ENCODE peak calls at places on chromosomes 3 and 15, in six cellular contexts. One of them, this sample, is unnamed.
A peak's percentile ranks its signal among the peaks of the same experiment; 100 is the strongest.

GRCh38 chr15:68407886-68408500 is 24.0 kb downstream of the ITGA11 start:
- DNase-seq in PC-3: no peak
- DNase-seq in stomach: peak; percentile 11
- DNase-seq in sigmoid colon: peak; percentile 22
- DNase-seq in A549: no peak
- DNase-seq in body of pancreas: no peak
- DNase-seq in this sample: no peak

GRCh38 chr15:57735891-57736290 is 29.4 kb downstream of the POLR2M start:
- DNase-seq in PC-3: no peak
- DNase-seq in stomach: no peak
- DNase-seq in sigmoid colon: no peak
- DNase-seq in A549: no peak
- DNase-seq in body of pancreas: no peak
- DNase-seq in this sample: no peak

GRCh38 chr3:42369304-42369703 is 41.1 kb downstream of the LYZL4 start:
- DNase-seq in PC-3: no peak
- DNase-seq in stomach: peak; percentile 26
- DNase-seq in sigmoid colon: peak; percentile 80
- DNase-seq in A549: no peak
- DNase-seq in body of pancreas: peak; percentile 19
- DNase-seq in this sample: peak; percentile 22

GRCh38 chr3:166526878-166527277 is 689.7 kb upstream of the BCHE start:
- DNase-seq in PC-3: no peak
- DNase-seq in stomach: no peak
- DNase-seq in sigmoid colon: no peak
- DNase-seq in A549: no peak
- DNase-seq in body of pancreas: no peak
- DNase-seq in this sample: no peak

GRCh38 chr3:161694682-161695586 is 198.3 kb downstream of the OTOL1 start:
- DNase-seq in PC-3: no peak
- DNase-seq in stomach: no peak
- DNase-seq in sigmoid colon: no peak
- DNase-seq in A549: no peak
- DNase-seq in body of pancreas: no peak
- DNase-seq in this sample: no peak

GRCh38 chr3:191356586-191357439 is 26.5 kb upstream of the UTS2B start:
- DNase-seq in PC-3: peak; percentile 77
- DNase-seq in stomach: peak; percentile 31
- DNase-seq in sigmoid colon: no peak
- DNase-seq in A549: no peak
- DNase-seq in body of pancreas: no peak
- DNase-seq in this sample: peak; percentile 18

GRCh38 chr3:99808163-99808794 is 9.4 kb upstream of the CMSS1 start:
- DNase-seq in PC-3: peak; percentile 78
- DNase-seq in stomach: peak; percentile 56
- DNase-seq in sigmoid colon: no peak
- DNase-seq in A549: peak; percentile 44
- DNase-seq in body of pancreas: peak; percentile 69
- DNase-seq in this sample: no peak

GRCh38 chr3:3015472-3016089 is 94.6 kb downstream of the IL5RA start:
- DNase-seq in PC-3: peak; percentile 52
- DNase-seq in stomach: no peak
- DNase-seq in sigmoid colon: no peak
- DNase-seq in A549: no peak
- DNase-seq in body of pancreas: no peak
- DNase-seq in this sample: no peak

GRCh38 chr15:52186651-52187486 is 4.3 kb downstream of the GNB5 start:
- DNase-seq in PC-3: no peak
- DNase-seq in stomach: no peak
- DNase-seq in sigmoid colon: no peak
- DNase-seq in A549: no peak
- DNase-seq in body of pancreas: no peak
- DNase-seq in this sample: peak; percentile 37

GRCh38 chr3:14796403-14797077 is 22.2 kb upstream of the FGD5 start:
- DNase-seq in PC-3: no peak
- DNase-seq in stomach: no peak
- DNase-seq in sigmoid colon: peak; percentile 40
- DNase-seq in A549: no peak
- DNase-seq in body of pancreas: no peak
- DNase-seq in this sample: no peak

GRCh38 chr15:71807125-71807629 is 3.2 kb upstream of the NR2E3 start:
- DNase-seq in PC-3: no peak
- DNase-seq in stomach: no peak
- DNase-seq in sigmoid colon: no peak
- DNase-seq in A549: no peak
- DNase-seq in body of pancreas: no peak
- DNase-seq in this sample: no peak

GRCh38 chr3:66472313-66473134 is 28.3 kb downstream of the LRIG1 start:
- DNase-seq in PC-3: peak; percentile 69
- DNase-seq in stomach: no peak
- DNase-seq in sigmoid colon: no peak
- DNase-seq in A549: peak; percentile 38
- DNase-seq in body of pancreas: no peak
- DNase-seq in this sample: no peak

GRCh38 chr3:82093641-82094040 is 332.2 kb upstream of the GBE1 start:
- DNase-seq in PC-3: no peak
- DNase-seq in stomach: no peak
- DNase-seq in sigmoid colon: no peak
- DNase-seq in A549: no peak
- DNase-seq in body of pancreas: no peak
- DNase-seq in this sample: no peak

GRCh38 chr15:75201609-75202250 is at the start of gene C15orf39:
- DNase-seq in PC-3: peak; percentile 63
- DNase-seq in stomach: peak; percentile 76
- DNase-seq in sigmoid colon: peak; percentile 84
- DNase-seq in A549: peak; percentile 92
- DNase-seq in body of pancreas: peak; percentile 81
- DNase-seq in this sample: peak; percentile 79

GRCh38 chr3:76122007-76122406 is 336.7 kb upstream of the ZNF717 start:
- DNase-seq in PC-3: peak; percentile 79
- DNase-seq in stomach: no peak
- DNase-seq in sigmoid colon: no peak
- DNase-seq in A549: no peak
- DNase-seq in body of pancreas: no peak
- DNase-seq in this sample: no peak

GRCh38 chr3:9280477-9281219 is 31.2 kb upstream of the SRGAP3 start:
- DNase-seq in PC-3: no peak
- DNase-seq in stomach: no peak
- DNase-seq in sigmoid colon: no peak
- DNase-seq in A549: no peak
- DNase-seq in body of pancreas: no peak
- DNase-seq in this sample: no peak

DNA sequence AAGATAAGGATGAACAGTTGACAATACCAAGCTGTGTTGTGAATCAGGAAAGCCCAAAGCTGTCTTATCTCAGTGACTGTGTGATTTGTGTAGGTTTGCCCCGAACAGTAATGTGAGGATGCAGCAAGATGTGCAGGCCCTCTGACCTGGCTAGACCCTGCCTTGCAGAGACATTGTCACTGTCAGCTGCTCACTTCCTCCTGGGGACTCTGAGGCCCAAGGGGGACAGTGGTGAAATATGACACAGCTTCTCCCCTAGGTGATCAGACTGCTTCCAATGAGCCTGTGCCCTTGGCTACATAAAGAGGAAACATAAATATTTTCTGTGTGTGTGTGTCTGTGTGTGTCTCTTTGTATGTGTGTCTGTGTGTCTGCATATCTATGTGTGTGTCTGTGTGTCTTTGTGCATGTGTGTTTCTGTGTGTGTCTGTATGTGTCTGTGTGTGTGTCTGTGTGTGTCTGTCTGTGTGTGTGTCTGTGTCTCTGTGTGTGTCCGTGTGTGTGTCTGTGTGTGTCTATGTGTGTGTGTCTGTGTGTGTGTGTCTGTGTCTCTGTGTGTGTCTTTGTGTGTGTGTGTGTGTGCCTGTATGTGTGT is 21.7 kb downstream of the LRRK1 start:
- DNase-seq in PC-3: no peak
- DNase-seq in stomach: no peak
- DNase-seq in sigmoid colon: no peak
- DNase-seq in A549: no peak
- DNase-seq in body of pancreas: no peak
- DNase-seq in this sample: no peak
- H3K4me3 ChIP-seq in PC-3: no peak overlapping the region
- H3K4me3 ChIP-seq in stomach: no peak overlapping the region
- H3K4me3 ChIP-seq in sigmoid colon: no peak overlapping the region
- H3K4me3 ChIP-seq in A549: no peak overlapping the region
- H3K4me3 ChIP-seq in body of pancreas: no peak overlapping the region
- H3K4me3 ChIP-seq in this sample: no peak overlapping the region

GRCh38 chr3:50605901-50606326 is 5.7 kb downstream of the CISH start:
- DNase-seq in PC-3: no peak
- DNase-seq in stomach: no peak
- DNase-seq in sigmoid colon: no peak
- DNase-seq in A549: no peak
- DNase-seq in body of pancreas: no peak
- DNase-seq in this sample: no peak
- H3K27ac ChIP-seq in PC-3: no peak overlapping the region
- H3K27ac ChIP-seq in stomach: peak overlapping the region; percentile 98
- H3K27ac ChIP-seq in sigmoid colon: no peak overlapping the region
- H3K27ac ChIP-seq in A549: peak overlapping the region; percentile 68
- H3K27ac ChIP-seq in body of pancreas: peak overlapping the region; percentile 100
- H3K27ac ChIP-seq in this sample: peak overlapping the region; percentile 94

GRCh38 chr15:77865106-77865630 is 212.3 kb downstream of the TBC1D2B start:
- DNase-seq in PC-3: no peak
- DNase-seq in stomach: no peak
- DNase-seq in sigmoid colon: peak; percentile 22
- DNase-seq in A549: no peak
- DNase-seq in body of pancreas: no peak
- DNase-seq in this sample: peak; percentile 5
- H3K4me3 ChIP-seq in PC-3: no peak overlapping the region
- H3K4me3 ChIP-seq in stomach: no peak overlapping the region
- H3K4me3 ChIP-seq in sigmoid colon: no peak overlapping the region
- H3K4me3 ChIP-seq in A549: no peak overlapping the region
- H3K4me3 ChIP-seq in body of pancreas: no peak overlapping the region
- H3K4me3 ChIP-seq in this sample: no peak overlapping the region

DNA sequence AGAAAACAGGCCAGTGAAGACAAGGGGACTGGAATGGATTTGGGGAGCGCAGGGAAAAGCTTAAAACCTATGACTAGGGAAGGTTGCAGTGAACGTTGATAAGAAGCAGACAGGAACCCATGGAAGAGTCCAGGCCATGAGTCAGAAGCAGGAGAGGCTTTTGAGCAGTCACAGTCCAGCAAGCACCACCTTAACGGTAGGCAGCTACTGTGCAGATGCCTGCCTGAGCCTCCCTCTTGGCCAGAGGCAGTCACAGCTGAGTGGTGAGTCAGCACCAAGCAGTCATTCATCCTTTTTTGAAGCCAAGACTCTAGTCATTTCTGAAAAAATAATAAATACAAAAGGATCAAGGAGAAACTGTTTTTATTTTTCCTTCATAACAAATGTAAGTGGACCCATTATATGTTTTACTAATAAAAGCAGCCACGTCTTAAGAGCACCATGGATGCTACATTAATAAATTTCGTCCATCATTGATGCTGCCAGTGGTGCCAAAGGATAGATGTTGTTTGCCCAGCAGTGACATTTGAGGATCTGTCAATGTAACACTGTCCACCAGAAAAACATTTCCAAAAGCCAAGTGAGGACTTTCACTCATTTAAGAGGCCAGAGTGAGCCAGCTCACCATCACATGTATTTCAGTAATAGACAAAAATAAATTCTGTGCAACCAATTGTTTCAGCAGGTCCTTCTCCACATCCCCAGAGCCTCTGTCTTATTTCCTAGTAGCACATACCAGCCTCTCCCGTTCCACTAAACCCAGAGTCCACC is 42.1 kb upstream of the ACTC1 start:
- DNase-seq in PC-3: peak; percentile 85
- DNase-seq in stomach: no peak
- DNase-seq in sigmoid colon: no peak
- DNase-seq in A549: peak; percentile 10
- DNase-seq in body of pancreas: no peak
- DNase-seq in this sample: no peak
- H3K27ac ChIP-seq in PC-3: no peak overlapping the region
- H3K27ac ChIP-seq in stomach: no peak overlapping the region
- H3K27ac ChIP-seq in sigmoid colon: peak overlapping the region; percentile 6
- H3K27ac ChIP-seq in A549: peak overlapping the region; percentile 10
- H3K27ac ChIP-seq in body of pancreas: no peak overlapping the region
- H3K27ac ChIP-seq in this sample: no peak overlapping the region

GRCh38 chr3:177722386-177722785 is 525.1 kb upstream of the TBL1XR1 start:
- DNase-seq in PC-3: no peak
- DNase-seq in stomach: no peak
- DNase-seq in sigmoid colon: no peak
- DNase-seq in A549: no peak
- DNase-seq in body of pancreas: no peak
- DNase-seq in this sample: no peak

GRCh38 chr3:177725165-177725564 is 527.9 kb upstream of the TBL1XR1 start:
- DNase-seq in PC-3: peak; percentile 11
- DNase-seq in stomach: no peak
- DNase-seq in sigmoid colon: no peak
- DNase-seq in A549: no peak
- DNase-seq in body of pancreas: no peak
- DNase-seq in this sample: no peak

GRCh38 chr3:177726807-177727206 is 529.5 kb upstream of the TBL1XR1 start:
- DNase-seq in PC-3: no peak
- DNase-seq in stomach: no peak
- DNase-seq in sigmoid colon: no peak
- DNase-seq in A549: no peak
- DNase-seq in body of pancreas: no peak
- DNase-seq in this sample: no peak

GRCh38 chr3:177724020-177724638 is 526.8 kb upstream of the TBL1XR1 start:
- DNase-seq in PC-3: no peak
- DNase-seq in stomach: peak; percentile 44
- DNase-seq in sigmoid colon: peak; percentile 89
- DNase-seq in A549: no peak
- DNase-seq in body of pancreas: peak; percentile 37
- DNase-seq in this sample: peak; percentile 54

GRCh38 chr3:177721864-177722370 is 524.6 kb upstream of the TBL1XR1 start:
- DNase-seq in PC-3: peak; percentile 47
- DNase-seq in stomach: no peak
- DNase-seq in sigmoid colon: no peak
- DNase-seq in A549: no peak
- DNase-seq in body of pancreas: no peak
- DNase-seq in this sample: no peak
- H3K4me3 ChIP-seq in PC-3: no peak overlapping the region
- H3K4me3 ChIP-seq in stomach: no peak overlapping the region
- H3K4me3 ChIP-seq in sigmoid colon: no peak overlapping the region
- H3K4me3 ChIP-seq in A549: no peak overlapping the region
- H3K4me3 ChIP-seq in body of pancreas: no peak overlapping the region
- H3K4me3 ChIP-seq in this sample: no peak overlapping the region

This sample was measured in uterus.